ENCODE peak calls at places on chromosomes 3 and 15, in nine cellular contexts. One of them, this sample, is unnamed.

GRCh38 chr3:190696777-190697501 is 165.6 kb downstream of the GMNC start:
- DNase-seq in breast epithelium: no peak
- DNase-seq in SK-N-SH: no peak
- DNase-seq in transverse colon: no peak
- DNase-seq in GM23338: peak; percentile 62
- DNase-seq in Panc1: peak; percentile 10
- DNase-seq in esophagus muscularis mucosa: no peak
- DNase-seq in stomach: no peak
- DNase-seq in endothelial cell of umbilical vein: peak; percentile 37
- DNase-seq in this sample: no peak

GRCh38 chr3:53721187-53721946 is 124.9 kb downstream of the CHDH start:
- DNase-seq in breast epithelium: no peak
- DNase-seq in SK-N-SH: no peak
- DNase-seq in transverse colon: no peak
- DNase-seq in GM23338: peak; percentile 43
- DNase-seq in Panc1: no peak
- DNase-seq in esophagus muscularis mucosa: no peak
- DNase-seq in stomach: no peak
- DNase-seq in endothelial cell of umbilical vein: no peak
- DNase-seq in this sample: no peak

GRCh38 chr3:161989012-161989411 is 492.4 kb downstream of the OTOL1 start:
- DNase-seq in breast epithelium: no peak
- DNase-seq in SK-N-SH: no peak
- DNase-seq in transverse colon: no peak
- DNase-seq in GM23338: no peak
- DNase-seq in Panc1: no peak
- DNase-seq in esophagus muscularis mucosa: no peak
- DNase-seq in stomach: no peak
- DNase-seq in endothelial cell of umbilical vein: no peak
- DNase-seq in this sample: no peak

GRCh38 chr3:34387831-34388564 is 589.6 kb downstream of the PDCD6IP start:
- DNase-seq in breast epithelium: no peak
- DNase-seq in SK-N-SH: no peak
- DNase-seq in transverse colon: no peak
- DNase-seq in GM23338: peak; percentile 56
- DNase-seq in Panc1: no peak
- DNase-seq in esophagus muscularis mucosa: no peak
- DNase-seq in stomach: no peak
- DNase-seq in endothelial cell of umbilical vein: no peak
- DNase-seq in this sample: no peak

GRCh38 chr15:90154861-90155626 is 46.1 kb upstream of the SEMA4B start:
- DNase-seq in breast epithelium: no peak
- DNase-seq in SK-N-SH: peak; percentile 37
- DNase-seq in transverse colon: peak; percentile 48
- DNase-seq in GM23338: no peak
- DNase-seq in Panc1: peak; percentile 62
- DNase-seq in esophagus muscularis mucosa: no peak
- DNase-seq in stomach: no peak
- DNase-seq in endothelial cell of umbilical vein: no peak
- DNase-seq in this sample: peak; percentile 83

GRCh38 chr15:68224546-68225250 is 4.8 kb downstream of the CLN6 start:
- DNase-seq in breast epithelium: no peak
- DNase-seq in SK-N-SH: peak; percentile 15
- DNase-seq in transverse colon: no peak
- DNase-seq in GM23338: no peak
- DNase-seq in Panc1: no peak
- DNase-seq in esophagus muscularis mucosa: peak; percentile 72
- DNase-seq in stomach: peak; percentile 14
- DNase-seq in endothelial cell of umbilical vein: no peak
- DNase-seq in this sample: peak; percentile 1

GRCh38 chr3:13477946-13478345 is 2.2 kb upstream of the HDAC11 start:
- DNase-seq in breast epithelium: no peak
- DNase-seq in SK-N-SH: no peak
- DNase-seq in transverse colon: no peak
- DNase-seq in GM23338: no peak
- DNase-seq in Panc1: no peak
- DNase-seq in esophagus muscularis mucosa: no peak
- DNase-seq in stomach: no peak
- DNase-seq in endothelial cell of umbilical vein: no peak
- DNase-seq in this sample: no peak

GRCh38 chr3:17032407-17033034 is 147.8 kb downstream of the PLCL2 start:
- DNase-seq in breast epithelium: no peak
- DNase-seq in SK-N-SH: peak; percentile 39
- DNase-seq in transverse colon: no peak
- DNase-seq in GM23338: peak; percentile 71
- DNase-seq in Panc1: no peak
- DNase-seq in esophagus muscularis mucosa: no peak
- DNase-seq in stomach: no peak
- DNase-seq in endothelial cell of umbilical vein: peak; percentile 58
- DNase-seq in this sample: no peak

GRCh38 chr15:70763950-70764730 is 782 bp upstream of the UACA start:
- DNase-seq in breast epithelium: no peak
- DNase-seq in SK-N-SH: no peak
- DNase-seq in transverse colon: no peak
- DNase-seq in GM23338: peak; percentile 49
- DNase-seq in Panc1: no peak
- DNase-seq in esophagus muscularis mucosa: no peak
- DNase-seq in stomach: no peak
- DNase-seq in endothelial cell of umbilical vein: no peak
- DNase-seq in this sample: no peak

GRCh38 chr3:13020159-13020558 is 53.1 kb downstream of the IQSEC1 start:
- DNase-seq in breast epithelium: peak; percentile 36
- DNase-seq in SK-N-SH: no peak
- DNase-seq in transverse colon: no peak
- DNase-seq in GM23338: no peak
- DNase-seq in Panc1: no peak
- DNase-seq in esophagus muscularis mucosa: no peak
- DNase-seq in stomach: no peak
- DNase-seq in endothelial cell of umbilical vein: no peak
- DNase-seq in this sample: no peak

GRCh38 chr15:25368855-25369254 is 70.0 kb downstream of the UBE3A start:
- DNase-seq in breast epithelium: no peak
- DNase-seq in SK-N-SH: no peak
- DNase-seq in transverse colon: no peak
- DNase-seq in GM23338: no peak
- DNase-seq in Panc1: no peak
- DNase-seq in esophagus muscularis mucosa: no peak
- DNase-seq in stomach: no peak
- DNase-seq in endothelial cell of umbilical vein: no peak
- DNase-seq in this sample: no peak

GRCh38 chr15:99749386-99749785 is 16.1 kb upstream of the LYSMD4 start:
- DNase-seq in breast epithelium: no peak
- DNase-seq in SK-N-SH: no peak
- DNase-seq in transverse colon: peak; percentile 33
- DNase-seq in GM23338: no peak
- DNase-seq in Panc1: no peak
- DNase-seq in esophagus muscularis mucosa: no peak
- DNase-seq in stomach: no peak
- DNase-seq in endothelial cell of umbilical vein: no peak
- DNase-seq in this sample: peak; percentile 75

GRCh38 chr15:52440414-52440813 is 88.3 kb downstream of the MYO5A start:
- DNase-seq in breast epithelium: no peak
- DNase-seq in SK-N-SH: no peak
- DNase-seq in transverse colon: no peak
- DNase-seq in GM23338: no peak
- DNase-seq in Panc1: no peak
- DNase-seq in esophagus muscularis mucosa: no peak
- DNase-seq in stomach: no peak
- DNase-seq in endothelial cell of umbilical vein: no peak
- DNase-seq in this sample: no peak

GRCh38 chr3:106510206-106510605 is 641.4 kb upstream of the CBLB start:
- DNase-seq in breast epithelium: no peak
- DNase-seq in SK-N-SH: no peak
- DNase-seq in transverse colon: no peak
- DNase-seq in GM23338: no peak
- DNase-seq in Panc1: no peak
- DNase-seq in esophagus muscularis mucosa: no peak
- DNase-seq in stomach: no peak
- DNase-seq in endothelial cell of umbilical vein: no peak
- DNase-seq in this sample: no peak

GRCh38 chr3:7166460-7166859 is 305.5 kb downstream of the GRM7 start:
- DNase-seq in breast epithelium: no peak
- DNase-seq in SK-N-SH: peak; percentile 29
- DNase-seq in transverse colon: no peak
- DNase-seq in GM23338: no peak
- DNase-seq in Panc1: no peak
- DNase-seq in esophagus muscularis mucosa: no peak
- DNase-seq in stomach: no peak
- DNase-seq in endothelial cell of umbilical vein: no peak
- DNase-seq in this sample: no peak

GRCh38 chr3:21274000-21274671 is 476.9 kb downstream of the ZNF385D start:
- DNase-seq in breast epithelium: no peak
- DNase-seq in SK-N-SH: no peak
- DNase-seq in transverse colon: no peak
- DNase-seq in GM23338: no peak
- DNase-seq in Panc1: no peak
- DNase-seq in esophagus muscularis mucosa: no peak
- DNase-seq in stomach: no peak
- DNase-seq in endothelial cell of umbilical vein: peak; percentile 15
- DNase-seq in this sample: no peak

GRCh38 chr15:89087830-89088604 is at the start of gene ABHD2:
- DNase-seq in breast epithelium: peak; percentile 99
- DNase-seq in SK-N-SH: peak; percentile 90
- DNase-seq in transverse colon: peak; percentile 99
- DNase-seq in GM23338: peak; percentile 100
- DNase-seq in Panc1: peak; percentile 100
- DNase-seq in esophagus muscularis mucosa: peak; percentile 100
- DNase-seq in stomach: peak; percentile 99
- DNase-seq in endothelial cell of umbilical vein: peak; percentile 100
- DNase-seq in this sample: peak; percentile 99
- TF ChIP-seq POLR2AphosphoS5 in breast epithelium: peak; percentile 67
- TF ChIP-seq POLR2AphosphoS5 in SK-N-SH: peak; percentile 77
- TF ChIP-seq POLR2AphosphoS5 in transverse colon: peak; percentile 94
- TF ChIP-seq POLR2AphosphoS5 in GM23338: peak; percentile 72
- TF ChIP-seq POLR2AphosphoS5 in Panc1: no peak
- TF ChIP-seq POLR2AphosphoS5 in esophagus muscularis mucosa: peak; percentile 80
- TF ChIP-seq POLR2AphosphoS5 in stomach: peak; percentile 79
- TF ChIP-seq POLR2AphosphoS5 in endothelial cell of umbilical vein: peak; percentile 38
- TF ChIP-seq POLR2AphosphoS5 in this sample: peak; percentile 96

DNA sequence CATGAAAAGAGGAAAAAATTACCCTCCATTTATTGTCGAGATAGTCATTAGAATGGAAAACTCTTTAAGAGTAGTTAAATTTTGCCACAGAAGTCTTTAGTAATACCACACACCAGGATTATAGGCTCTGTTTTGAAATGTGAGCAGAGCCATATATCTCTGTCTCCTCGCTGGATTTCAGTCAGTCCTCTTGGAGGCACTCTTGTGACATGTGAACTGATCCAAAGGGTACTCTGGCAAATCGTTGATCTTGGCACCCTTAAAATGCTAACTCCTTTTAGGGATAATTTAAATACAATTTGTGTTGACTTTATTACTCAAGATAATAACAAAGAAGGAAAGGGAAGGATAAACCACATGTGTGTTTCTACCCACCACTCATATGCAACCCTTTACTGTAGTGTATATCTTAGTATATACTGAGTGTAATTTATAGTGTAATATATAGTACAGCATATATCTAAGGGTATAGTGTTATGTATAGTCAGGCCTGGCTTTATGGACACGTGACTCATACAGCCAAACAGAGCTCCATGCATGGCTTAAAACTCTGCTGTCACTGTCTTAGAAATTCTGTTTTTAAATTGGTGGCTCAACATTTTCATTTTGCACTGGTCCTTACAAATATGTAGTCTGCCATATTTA is 12.3 kb upstream of the KPNA4 start:
- DNase-seq in breast epithelium: no peak
- DNase-seq in SK-N-SH: no peak
- DNase-seq in transverse colon: no peak
- DNase-seq in GM23338: peak; percentile 37
- DNase-seq in Panc1: no peak
- DNase-seq in esophagus muscularis mucosa: no peak
- DNase-seq in stomach: no peak
- DNase-seq in endothelial cell of umbilical vein: peak; percentile 22
- DNase-seq in this sample: no peak
- TF ChIP-seq CTCF in breast epithelium: no peak
- TF ChIP-seq CTCF in SK-N-SH: peak; percentile 50
- TF ChIP-seq CTCF in transverse colon: no peak
- TF ChIP-seq CTCF in GM23338: peak; percentile 70
- TF ChIP-seq CTCF in Panc1: peak; percentile 75
- TF ChIP-seq CTCF in esophagus muscularis mucosa: no peak
- TF ChIP-seq CTCF in stomach: no peak
- TF ChIP-seq CTCF in endothelial cell of umbilical vein: peak; percentile 4
- TF ChIP-seq CTCF in this sample: no peak

DNA sequence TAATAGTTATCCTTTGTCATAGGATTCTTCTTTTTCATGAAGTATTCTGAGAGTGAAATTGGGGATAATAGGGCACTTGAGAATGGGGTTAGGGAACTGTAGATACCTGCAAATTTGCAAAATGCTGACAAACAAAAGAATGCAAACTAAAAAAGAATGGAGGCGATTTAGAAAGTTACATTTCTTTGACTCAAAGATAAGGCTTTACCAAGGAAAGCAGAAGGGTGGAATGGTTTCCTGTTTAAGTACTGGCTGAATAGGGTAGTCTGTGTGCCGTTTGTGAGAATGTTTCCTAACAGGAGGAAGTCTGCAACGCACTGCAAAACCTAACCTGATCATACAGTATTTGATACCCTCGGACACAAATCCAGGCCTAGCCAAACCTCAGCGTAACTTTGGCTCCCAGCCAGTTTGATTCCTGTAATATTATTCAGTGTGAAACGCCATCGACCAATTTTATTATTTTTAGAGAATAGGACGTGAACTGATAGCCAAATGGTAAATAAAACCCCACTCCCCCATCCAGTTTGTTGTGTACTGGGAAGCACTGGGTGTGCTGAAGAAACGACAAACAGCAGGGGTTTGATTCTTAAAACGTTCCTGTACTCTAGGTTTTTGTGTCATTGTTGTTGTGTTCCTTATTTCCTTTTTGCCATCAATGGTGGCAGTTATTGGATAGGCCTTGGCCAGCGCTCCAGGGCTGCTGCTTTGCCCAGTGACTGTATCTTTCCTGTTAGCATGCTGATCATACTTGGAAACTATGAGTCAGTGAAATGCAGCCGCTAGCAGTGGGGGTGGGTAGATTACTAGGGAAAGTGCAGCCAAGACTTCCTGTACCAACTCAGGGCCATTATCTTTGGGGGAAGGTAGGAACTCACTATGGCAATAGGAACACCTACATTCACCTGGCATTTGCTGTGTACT is 148.0 kb upstream of the TBL1XR1 start:
- DNase-seq in breast epithelium: peak; percentile 86
- DNase-seq in SK-N-SH: peak; percentile 28
- DNase-seq in transverse colon: peak; percentile 88
- DNase-seq in GM23338: peak; percentile 62
- DNase-seq in Panc1: peak; percentile 90
- DNase-seq in esophagus muscularis mucosa: peak; percentile 95
- DNase-seq in stomach: peak; percentile 90
- DNase-seq in endothelial cell of umbilical vein: peak; percentile 97
- DNase-seq in this sample: peak; percentile 92
- TF ChIP-seq POLR2AphosphoS5 in breast epithelium: peak; percentile 91
- TF ChIP-seq POLR2AphosphoS5 in SK-N-SH: peak; percentile 81
- TF ChIP-seq POLR2AphosphoS5 in transverse colon: peak; percentile 95
- TF ChIP-seq POLR2AphosphoS5 in GM23338: peak; percentile 61
- TF ChIP-seq POLR2AphosphoS5 in Panc1: peak; percentile 98
- TF ChIP-seq POLR2AphosphoS5 in esophagus muscularis mucosa: peak; percentile 97
- TF ChIP-seq POLR2AphosphoS5 in stomach: peak; percentile 99
- TF ChIP-seq POLR2AphosphoS5 in endothelial cell of umbilical vein: peak; percentile 95
- TF ChIP-seq POLR2AphosphoS5 in this sample: peak; percentile 100

DNA sequence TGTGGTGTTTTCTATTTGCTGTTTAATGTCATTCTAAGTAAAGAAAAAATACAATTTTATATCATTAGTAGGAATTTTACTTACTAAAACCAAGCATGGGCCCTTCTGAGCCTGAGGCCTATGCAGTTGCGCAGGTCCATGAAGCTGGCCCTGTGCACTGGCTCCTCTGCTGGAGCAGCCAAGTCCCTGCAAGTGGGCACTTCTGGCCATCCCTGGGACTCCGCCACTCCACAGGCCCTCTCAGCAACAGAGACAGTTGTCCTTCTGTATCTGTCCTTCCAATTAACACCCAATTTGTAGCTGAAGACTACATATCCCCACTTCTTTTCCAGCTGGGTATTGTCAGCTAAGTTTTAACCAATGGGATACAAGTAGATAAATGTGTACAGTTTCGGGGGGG is 49.9 kb upstream of the RYK start:
- DNase-seq in breast epithelium: no peak
- DNase-seq in SK-N-SH: peak; percentile 48
- DNase-seq in transverse colon: no peak
- DNase-seq in GM23338: peak; percentile 44
- DNase-seq in Panc1: no peak
- DNase-seq in esophagus muscularis mucosa: no peak
- DNase-seq in stomach: no peak
- DNase-seq in endothelial cell of umbilical vein: no peak
- DNase-seq in this sample: no peak
- TF ChIP-seq CTCF in breast epithelium: no peak
- TF ChIP-seq CTCF in SK-N-SH: peak; percentile 21
- TF ChIP-seq CTCF in transverse colon: no peak
- TF ChIP-seq CTCF in GM23338: peak; percentile 27
- TF ChIP-seq CTCF in Panc1: peak; percentile 18
- TF ChIP-seq CTCF in esophagus muscularis mucosa: no peak
- TF ChIP-seq CTCF in stomach: no peak
- TF ChIP-seq CTCF in endothelial cell of umbilical vein: no peak
- TF ChIP-seq CTCF in this sample: no peak

This sample was measured in prostate gland.